ENCODE peak calls at places on chromosomes 4 and X, in five cellular contexts. G is EL; L is stimulated activated CD8-positive, alpha-beta memory T cell treated with anti-CD3 and anti-CD28 coated beads, Interleukin-7, amount 100 ng/mL, for 48 hours; X is epithelial cell of prostate; M is psoas muscle. K is an unnamed sample.

GRCh38 chr4:8648816-8649630 is 56.5 kb downstream of the CPZ start:
- DNase-seq in L (no peak), M (no peak), X (no peak), G (no peak), K (no peak)

GRCh38 chr4:3736290-3736689 is 29.9 kb upstream of the ADRA2C start:
- DNase-seq in L (no peak), M (no peak), G (no peak), X (no peak), K (no peak)

GRCh38 chr4:2284934-2285664 is 23.2 kb upstream of the MXD4 start:
- DNase-seq in L (no peak), X (peak), G (peak), M (no peak), K (peak)

GRCh38 chrX:1164322-1165288 is 47.8 kb downstream of the CRLF2 start:
- DNase-seq in M (no peak), X (no peak), G (peak), L (no peak), K (no peak)

GRCh38 chrX:141314441-141314840 is 72.1 kb upstream of the SPANXC start:
- DNase-seq in G (peak), L (no peak), M (no peak), X (no peak), K (no peak)

GRCh38 chrX:40109288-40110008 is 11.7 kb upstream of the BCOR start:
- DNase-seq in G (peak), M (peak), X (no peak), L (no peak), K (no peak)

GRCh38 chr4:79358438-79358837 is 32.6 kb upstream of the NAA11 start:
- DNase-seq in L (no peak), M (no peak), X (no peak), G (no peak), K (no peak)

GRCh38 chrX:105975382-105975781 is 63.1 kb downstream of the SERPINA7 start:
- DNase-seq in M (no peak), X (no peak), G (no peak), L (no peak), K (no peak)

GRCh38 chr4:30903493-30903892 is 183.3 kb downstream of the PCDH7 start:
- DNase-seq in M (no peak), X (no peak), G (peak), L (no peak), K (no peak)

GRCh38 chrX:151151668-151152267 is 24.6 kb upstream of the GPR50 start:
- DNase-seq in M (no peak), X (peak), G (peak), L (no peak), K (peak)

GRCh38 chr4:46073778-46074177 is 50.1 kb downstream of the GABRG1 start:
- DNase-seq in G (no peak), L (no peak), M (no peak), X (no peak), K (no peak)

K was measured in foreskin melanocyte.